ENCODE peak calls at places on chromosome 2, in five cellular contexts. U, F, S, V and G are unnamed samples.

GRCh38 chr2:58633576-58634365 is 392.6 kb upstream of the FANCL start:
- DNase-seq in U (no peak), F (no peak), S (no peak), V (no peak), G (no peak)

GRCh38 chr2:238132463-238133450 is 5.7 kb upstream of the KLHL30 start:
- DNase-seq in U (no peak), F (no peak), S (peak), V (no peak), G (no peak)

GRCh38 chr2:171995586-171995985 is 4.2 kb upstream of the METAP1D start:
- DNase-seq in U (no peak), F (no peak), S (no peak), V (no peak), G (no peak)

GRCh38 chr2:131063501-131064283 is 29.6 kb downstream of the FAM168B start:
- DNase-seq in U (no peak), F (no peak), S (no peak), V (no peak), G (no peak)

GRCh38 chr2:238320648-238321281 is 447 bp downstream of the TRAF3IP1 start:
- DNase-seq in U (no peak), F (peak), S (no peak), V (peak), G (no peak)

GRCh38 chr2:191023235-191023679 is 9.3 kb upstream of the STAT1 start:
- DNase-seq in U (no peak), F (no peak), S (no peak), V (no peak), G (no peak)

GRCh38 chr2:29143657-29144056 is 28.4 kb downstream of the CLIP4 start:
- DNase-seq in U (no peak), F (no peak), S (no peak), V (no peak), G (no peak)

GRCh38 chr2:10389596-10389995 is 58.5 kb downstream of the ODC1 start:
- DNase-seq in U (no peak), F (no peak), S (no peak), V (no peak), G (no peak)

GRCh38 chr2:105249181-105249580 is 7.6 kb downstream of the GPR45 start:
- DNase-seq in U (no peak), F (no peak), S (no peak), V (no peak), G (no peak)

GRCh38 chr2:130370490-130370889 is 14.6 kb downstream of the PTPN18 start:
- DNase-seq in U (no peak), F (no peak), S (no peak), V (no peak), G (no peak)